ENCODE peak calls at places on chromosomes 11 and 22, in five cellular contexts. C, W, D, G and Z are unnamed samples. For H3K27me3 and H3K4me1, the result is how much of the 10 kb centered on the place peaks cover.

GRCh38 chr11:7019500-7020182 is 505 bp downstream of the ZNF214 start:
- DNase-seq in C (no peak), G (peak), W (peak), D (peak), Z (no peak)

GRCh38 chr11:96361778-96362177 is 18.8 kb upstream of the MAML2 start:
- DNase-seq in C (no peak), D (peak), W (no peak), G (no peak), Z (no peak)

GRCh38 chr11:103798456-103798855 is 238.0 kb upstream of the DDI1 start:
- DNase-seq in D (no peak), G (no peak), C (no peak), W (no peak), Z (no peak)

GRCh38 chr11:2548596-2548995 is 103.8 kb downstream of the KCNQ1 start:
- DNase-seq in D (no peak), W (no peak), G (no peak), C (peak), Z (no peak)

GRCh38 chr22:39622881-39623367 is 52.4 kb downstream of the CACNA1I start:
- DNase-seq in D (peak), C (peak), G (peak), W (peak), Z (peak)

GRCh38 chr11:117799634-117800033 is 2.6 kb upstream of the DSCAML1 start:
- DNase-seq in W (no peak), D (no peak), C (no peak), G (no peak), Z (no peak)

GRCh38 chr11:73671701-73672100 is 25.3 kb downstream of the PLEKHB1 start:
- DNase-seq in C (no peak), G (no peak), D (no peak), W (no peak), Z (no peak)

GRCh38 chr22:39428597-39429071 is 28.2 kb upstream of the MGAT3 start:
- DNase-seq in W (no peak), D (peak), G (no peak), C (no peak), Z (peak)

GRCh38 chr11:117076941-117077659 is 21.1 kb downstream of the SIK3 start:
- DNase-seq in D (no peak), W (no peak), C (no peak), G (no peak), Z (no peak)

DNA sequence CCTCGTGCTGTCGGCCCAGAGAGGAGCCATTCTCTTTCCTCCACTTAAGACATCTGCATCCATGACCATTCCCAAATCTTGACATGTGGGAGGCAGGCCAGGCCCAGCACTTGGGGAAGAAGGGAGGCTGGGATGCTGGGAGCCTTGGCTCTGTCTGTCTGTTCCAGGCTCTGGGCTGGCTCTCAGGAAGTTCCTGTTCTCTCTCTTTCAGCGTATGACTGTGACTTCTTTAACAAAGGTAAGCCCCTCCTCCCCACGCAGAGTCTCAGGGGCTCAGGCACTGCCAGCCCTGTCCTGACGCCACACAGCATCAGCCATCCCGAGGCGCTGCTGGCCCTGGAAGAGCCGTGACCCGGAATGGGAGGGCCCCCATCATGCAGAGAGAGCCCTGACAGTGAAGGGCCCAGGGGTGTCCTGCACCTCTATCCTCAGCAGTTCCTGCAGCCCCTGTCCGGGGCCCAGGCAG is 52.4 kb downstream of the OTOG start:
- DNase-seq in W (no peak), D (no peak), C (no peak), G (no peak), Z (no peak)
- H3K27me3 ChIP-seq in W (under half), D (under half), C (under half), G (under half), Z (under half)

GRCh38 chr11:46353706-46354105 is 6.4 kb downstream of the DGKZ start:
- DNase-seq in C (no peak), G (peak), D (peak), W (no peak), Z (no peak)
- H3K27ac ChIP-seq in C (no peak), G (no peak), D (no peak), W (no peak), Z (no peak)

GRCh38 chr11:78062671-78063070 is 990 bp upstream of the THRSP start:
- DNase-seq in W (no peak), G (no peak), C (no peak), D (no peak), Z (no peak)

GRCh38 chr11:78061088-78061920 is 2.4 kb upstream of the THRSP start:
- DNase-seq in C (no peak), G (no peak), W (no peak), D (no peak), Z (no peak)

GRCh38 chr11:78065239-78065638 is 1.6 kb downstream of the THRSP start:
- DNase-seq in C (no peak), D (no peak), W (no peak), G (no peak), Z (no peak)

GRCh38 chr11:78061921-78062311 is 1.7 kb upstream of the THRSP start:
- DNase-seq in D (no peak), W (no peak), C (no peak), G (peak), Z (no peak)

GRCh38 chr11:78063440-78064181 is at the start of gene THRSP:
- DNase-seq in D (no peak), G (no peak), W (no peak), C (no peak), Z (no peak)
- H3K4me1 ChIP-seq in D (under half), G (under half), W (under half), C (under half), Z (under half)

GRCh38 chr11:27310710-27311109 is 52.3 kb downstream of the CCDC34 start:
- DNase-seq in C (no peak), W (no peak), D (peak), G (no peak), Z (no peak)

GRCh38 chr11:27310182-27310581 is 52.8 kb downstream of the CCDC34 start:
- DNase-seq in D (no peak), G (no peak), C (no peak), W (no peak), Z (no peak)

GRCh38 chr11:27315816-27316215 is 47.2 kb downstream of the CCDC34 start:
- DNase-seq in W (no peak), C (no peak), G (no peak), D (peak), Z (no peak)

GRCh38 chr11:27312110-27312509 is 50.9 kb downstream of the CCDC34 start:
- DNase-seq in G (no peak), C (no peak), D (no peak), W (no peak), Z (no peak)

DNA sequence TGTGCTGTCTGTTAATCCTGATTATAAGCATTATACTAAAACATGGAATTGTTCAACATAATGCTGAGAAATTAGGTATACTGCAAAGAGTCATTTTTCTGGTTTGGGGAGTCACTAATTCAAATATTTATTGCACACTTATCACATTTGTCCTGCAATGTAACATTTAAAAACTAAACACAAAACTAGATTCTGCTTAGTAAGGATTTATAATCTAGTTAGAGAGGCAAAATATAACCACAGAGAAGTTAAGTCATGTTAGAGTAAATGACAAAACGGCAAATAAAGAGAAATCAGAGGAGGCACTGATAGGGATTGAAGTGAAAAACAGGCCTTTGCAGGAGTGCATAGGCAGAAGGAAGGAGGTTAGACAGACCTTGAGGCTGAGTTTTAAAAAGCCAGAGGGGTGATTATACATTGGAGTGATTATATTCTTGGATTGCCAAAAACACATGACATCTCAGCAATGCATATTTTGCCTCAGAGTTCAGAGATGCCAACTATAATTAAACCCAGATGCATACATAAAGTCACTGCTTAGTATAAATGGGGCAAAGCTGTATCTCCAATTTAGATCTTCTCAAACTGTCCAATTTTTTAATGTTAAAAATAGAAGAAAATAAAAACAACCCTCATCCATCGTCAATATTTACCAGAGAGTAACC is 49.7 kb downstream of the CCDC34 start:
- DNase-seq in G (no peak), C (no peak), W (no peak), D (no peak), Z (no peak)
- H3K27me3 ChIP-seq in G (under half), C (under half), W (under half), D (under half), Z (under half)

DNA sequence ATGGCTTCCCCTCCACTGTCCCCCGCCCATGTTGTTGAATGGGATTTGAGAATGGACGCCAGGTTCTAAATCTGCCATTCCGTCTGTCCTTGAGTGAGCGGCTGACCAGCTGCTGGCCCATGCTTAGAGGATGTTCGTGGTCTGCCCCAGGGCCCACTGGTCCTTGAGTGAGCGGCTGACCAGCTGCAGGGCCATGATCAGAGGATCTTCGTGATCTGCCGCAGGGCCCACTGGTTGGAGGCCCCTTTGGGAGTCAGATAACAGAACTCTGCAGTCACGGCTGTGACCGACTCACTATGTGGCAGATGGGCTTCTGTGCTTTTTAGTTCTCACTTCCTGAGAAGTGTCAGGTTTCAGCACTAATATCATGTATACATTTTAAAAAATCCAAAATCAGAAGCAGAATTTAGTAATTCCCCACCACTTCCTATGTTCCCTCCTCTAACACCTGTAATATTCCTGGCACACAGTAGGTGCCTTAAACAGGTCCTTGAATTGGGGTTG is 54.1 kb downstream of the MICAL3 start:
- DNase-seq in C (no peak), D (peak), G (peak), W (no peak), Z (no peak)
- H3K27ac ChIP-seq in C (no peak), D (peak), G (peak), W (no peak), Z (no peak)

GRCh38 chr11:69385832-69386415 is 92.0 kb downstream of the MYEOV start:
- DNase-seq in W (peak), D (no peak), C (no peak), G (no peak), Z (no peak)
- H3K4me1 ChIP-seq in W (under half), D (under half), C (under half), G (under half), Z (under half)

DNA sequence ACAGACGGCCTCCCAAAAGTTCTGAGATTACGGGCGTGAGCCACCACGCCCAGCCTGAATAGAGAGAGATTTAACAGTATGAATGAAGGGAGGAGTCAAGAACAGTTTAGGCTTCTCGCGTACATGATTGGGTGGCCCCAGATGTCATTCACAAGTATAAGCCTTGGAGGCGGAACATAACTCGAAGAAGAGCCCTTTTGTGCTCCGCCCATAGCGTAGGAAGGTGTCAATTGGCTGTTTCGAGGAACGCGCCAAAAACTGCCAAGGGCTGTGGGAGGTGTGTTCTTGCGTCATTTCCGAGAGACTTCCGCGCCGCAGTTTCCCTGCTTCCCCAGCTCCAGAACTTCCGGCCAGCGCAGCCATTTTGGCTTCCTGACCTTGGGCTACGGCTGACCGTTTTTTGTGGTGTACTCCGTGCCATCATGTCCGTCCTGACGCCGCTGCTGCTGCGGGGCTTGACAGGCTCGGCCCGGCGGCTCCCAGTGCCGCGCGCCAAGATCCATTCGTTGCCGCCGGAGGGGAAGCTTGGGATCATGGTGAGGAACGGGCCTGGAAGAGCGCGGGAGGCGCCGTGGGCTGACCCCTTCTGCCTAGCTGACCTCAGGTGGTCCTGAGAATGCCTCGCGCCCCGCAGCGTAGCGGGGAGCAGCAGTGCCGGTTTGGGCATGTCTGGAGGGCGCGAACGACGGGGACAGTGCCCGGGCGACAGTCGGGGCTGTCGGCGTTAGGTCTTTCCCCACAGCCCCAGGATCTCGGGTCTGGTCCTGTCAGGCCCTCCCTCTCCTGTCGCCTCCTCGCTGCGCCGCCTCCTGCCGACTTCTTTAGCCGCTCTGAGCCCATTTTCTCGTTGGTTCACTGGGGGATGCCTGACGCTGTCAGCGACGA is at the start of gene COX8A:
- DNase-seq in D (peak), C (peak), G (peak), W (peak), Z (peak)
- H3K27me3 ChIP-seq in D (under half), C (under half), G (under half), W (under half), Z (under half)

GRCh38 chr22:44737414-44738346 is 14.7 kb upstream of the ARHGAP8 start:
- DNase-seq in W (no peak), C (no peak), G (no peak), D (no peak), Z (no peak)

GRCh38 chr22:44734801-44735517 is 17.4 kb upstream of the ARHGAP8 start:
- DNase-seq in G (no peak), D (no peak), C (no peak), W (peak), Z (no peak)

GRCh38 chr22:44735518-44736428 is 16.6 kb upstream of the ARHGAP8 start:
- DNase-seq in C (peak), D (no peak), G (peak), W (peak), Z (peak)

GRCh38 chr22:44738347-44738715 is 14.0 kb upstream of the ARHGAP8 start:
- DNase-seq in D (peak), C (no peak), G (no peak), W (no peak), Z (no peak)

DNA sequence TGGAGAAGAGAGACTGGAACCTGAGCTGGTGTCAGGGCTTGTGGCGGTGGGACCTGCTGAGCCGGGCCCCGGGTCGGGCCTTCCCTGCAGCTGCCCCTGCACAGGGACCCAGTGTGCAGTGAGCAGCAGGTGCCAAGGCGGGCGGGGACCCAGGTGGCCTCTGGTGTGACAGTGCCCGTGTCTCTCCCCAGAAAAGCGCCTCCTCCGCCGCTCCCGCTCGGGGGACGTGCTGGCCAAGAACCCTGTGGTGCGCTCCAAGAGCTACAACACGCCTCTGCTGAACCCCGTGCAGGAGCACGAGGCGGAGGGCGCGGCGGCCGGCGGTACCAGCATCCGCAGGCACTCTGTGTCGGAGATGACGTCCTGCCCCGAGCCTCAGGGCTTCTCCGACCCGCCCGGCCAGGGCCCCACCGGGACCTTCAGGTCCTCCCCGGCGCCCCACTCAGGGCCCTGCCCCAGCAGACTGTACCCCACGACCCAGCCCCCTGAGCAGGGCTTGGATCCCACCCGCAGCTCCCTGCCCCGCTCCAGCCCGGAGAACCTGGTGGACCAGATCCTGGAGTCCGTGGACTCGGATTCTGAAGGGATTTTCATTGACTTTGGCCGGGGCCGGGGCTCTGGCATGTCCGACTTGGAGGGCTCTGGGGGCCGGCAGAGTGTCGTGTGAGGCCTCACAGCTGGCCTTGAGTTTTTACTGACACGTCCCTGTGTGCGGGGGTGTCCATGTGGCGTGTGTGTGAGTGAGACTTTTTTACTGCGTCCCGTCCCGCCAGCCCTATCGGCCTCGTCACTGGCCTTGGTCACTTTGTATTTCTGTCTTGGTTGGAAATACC is 15.6 kb upstream of the ARHGAP8 start:
- DNase-seq in C (no peak), G (no peak), W (peak), D (no peak), Z (no peak)
- H3K27ac ChIP-seq in C (no peak), G (no peak), W (no peak), D (no peak), Z (no peak)